ENCODE peak calls at places on chromosome 1, in four cellular contexts. F is uterus, X is tibial nerve, L is HCT116. Z is an unnamed sample.

GRCh38 chr1:116329524-116330341 is 43.3 kb upstream of the ATP1A1 start:
- DNase-seq in X (no peak), L (no peak), F (no peak), Z (no peak)

GRCh38 chr1:6424619-6425593 is at the start of gene ESPN:
- DNase-seq in L (no peak), X (no peak), F (no peak), Z (no peak)

GRCh38 chr1:87203890-87204289 is 124.8 kb upstream of the LMO4 start:
- DNase-seq in F (no peak), L (no peak), X (no peak), Z (no peak)

GRCh38 chr1:48725331-48725730 is 51.4 kb downstream of the BEND5 start:
- DNase-seq in L (no peak), F (no peak), X (no peak), Z (no peak)

GRCh38 chr1:11157867-11158266 is 31.3 kb upstream of the ANGPTL7 start:
- DNase-seq in L (no peak), F (peak), X (peak), Z (no peak)

GRCh38 chr1:94757931-94758330 is 62.2 kb upstream of the SLC44A3 start:
- DNase-seq in F (peak), L (no peak), X (no peak), Z (no peak)

GRCh38 chr1:160022330-160023310 is 9.2 kb downstream of the PIGM start:
- DNase-seq in F (no peak), L (no peak), X (no peak), Z (no peak)

GRCh38 chr1:202197670-202198359 is 4.2 kb downstream of the LGR6 start:
- DNase-seq in F (no peak), L (no peak), X (no peak), Z (no peak)

GRCh38 chr1:193313354-193314140 is 127.1 kb upstream of the B3GALT2 start:
- DNase-seq in F (no peak), X (no peak), L (no peak), Z (no peak)

GRCh38 chr1:185438936-185439335 is 121.9 kb upstream of the IVNS1ABP start:
- DNase-seq in X (no peak), L (no peak), F (no peak), Z (no peak)

GRCh38 chr1:194047921-194048320 is 861.5 kb upstream of the B3GALT2 start:
- DNase-seq in F (no peak), L (no peak), X (no peak), Z (no peak)

GRCh38 chr1:5947071-5947821 is 45.0 kb downstream of the NPHP4 start:
- DNase-seq in X (no peak), L (no peak), F (no peak), Z (no peak)

GRCh38 chr1:3026581-3027511 is 5.6 kb downstream of the ACTRT2 start:
- DNase-seq in L (no peak), F (no peak), X (no peak), Z (peak)

GRCh38 chr1:6672558-6672957 is 29.1 kb downstream of the DNAJC11 start:
- DNase-seq in L (no peak), F (no peak), X (no peak), Z (no peak)

GRCh38 chr1:38803647-38804046 is 55.9 kb downstream of the RRAGC start:
- DNase-seq in X (no peak), F (no peak), L (no peak), Z (no peak)

GRCh38 chr1:16260814-16261213 is 23.8 kb upstream of the CPLANE2 start:
- DNase-seq in L (no peak), F (no peak), X (no peak), Z (no peak)

GRCh38 chr1:205045146-205045545 is 2.1 kb downstream of the CNTN2 start:
- DNase-seq in X (no peak), L (no peak), F (no peak), Z (no peak)

GRCh38 chr1:209364716-209365115 is 218.8 kb upstream of the CAMK1G start:
- DNase-seq in X (no peak), F (no peak), L (no peak), Z (no peak)

GRCh38 chr1:155124503-155125463 is 2.9 kb upstream of the EFNA1 start:
- DNase-seq in L (no peak), X (no peak), F (no peak), Z (no peak)

GRCh38 chr1:31593770-31594632 is 17.7 kb downstream of the TINAGL1 start:
- DNase-seq in L (peak), F (peak), X (peak), Z (peak)

GRCh38 chr1:101438359-101438758 is 201.5 kb downstream of the S1PR1 start:
- DNase-seq in L (no peak), X (no peak), F (no peak), Z (no peak)

GRCh38 chr1:42173155-42173933 is 8.8 kb upstream of the GUCA2A start:
- DNase-seq in X (peak), L (no peak), F (peak), Z (peak)

GRCh38 chr1:94901841-94902240 is 25.1 kb downstream of the CNN3 start:
- DNase-seq in L (no peak), X (no peak), F (no peak), Z (no peak)

GRCh38 chr1:228013322-228014234 is 6.8 kb downstream of the WNT3A start:
- DNase-seq in F (peak), L (no peak), X (no peak), Z (peak)
- TF ChIP-seq POLR2A in F (no peak), L (no peak), X (no peak), Z (no peak)

DNA sequence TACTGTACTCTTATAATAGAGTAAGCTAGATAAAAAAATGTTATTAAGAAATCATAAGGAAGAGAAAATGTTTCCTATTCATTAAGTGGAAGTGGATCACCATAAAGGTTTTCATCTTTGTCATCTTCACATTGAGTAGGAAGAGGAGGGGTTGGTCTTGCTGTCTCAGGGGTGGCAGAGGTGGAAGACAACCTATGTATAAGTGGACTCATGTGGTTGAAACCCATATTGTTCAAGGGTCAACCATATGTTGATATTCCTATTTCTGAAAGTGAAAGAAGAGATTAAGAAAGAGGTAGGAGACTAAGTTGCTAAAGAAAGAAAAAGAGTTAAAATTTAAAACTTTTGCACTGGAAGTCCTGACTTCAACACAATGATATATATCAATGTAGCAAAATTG is 4.9 kb upstream of the ZP4 start:
- DNase-seq in L (no peak), X (no peak), F (no peak), Z (no peak)
- H3K4me3 ChIP-seq in L (no peak), X (no peak), F (no peak), Z (no peak)

DNA sequence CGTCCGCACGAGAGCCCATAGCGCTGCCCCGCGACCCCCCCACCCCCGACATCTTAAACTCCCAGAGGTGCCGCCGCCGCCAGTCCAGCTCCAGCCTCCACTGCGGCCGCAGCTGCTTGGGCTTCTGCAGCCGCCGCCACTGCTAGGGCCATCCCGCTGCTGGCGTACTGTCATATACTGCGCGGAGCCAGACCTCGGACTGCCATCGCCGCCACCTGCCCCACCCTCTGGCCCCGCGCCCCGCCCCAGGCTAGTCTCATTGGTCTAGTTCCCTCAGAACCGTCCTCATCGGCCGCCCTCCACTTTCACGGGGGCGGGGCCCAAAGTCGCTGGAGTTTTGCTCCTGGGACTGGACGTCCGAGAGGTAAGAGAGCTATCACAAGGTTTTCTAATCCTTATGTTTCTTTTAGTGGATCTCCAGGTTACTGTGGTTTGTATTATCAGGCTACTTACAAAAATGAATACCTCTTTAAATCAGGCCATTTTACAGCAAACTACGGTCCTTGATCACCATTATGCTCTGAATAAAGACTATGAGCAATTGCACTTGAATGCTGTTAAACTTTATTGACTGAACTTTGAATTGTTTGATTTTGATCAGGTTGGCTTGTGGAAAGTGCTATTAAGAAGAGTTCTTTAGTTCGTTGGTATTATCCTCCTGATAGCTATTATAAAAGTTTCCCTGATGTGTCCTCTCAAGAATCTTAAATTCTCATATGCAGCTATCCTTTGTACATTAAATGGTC is 2.8 kb upstream of the CD1D start:
- DNase-seq in F (peak), L (no peak), X (peak), Z (peak)
- TF ChIP-seq POLR2A in F (no peak), L (no peak), X (no peak), Z (no peak)

DNA sequence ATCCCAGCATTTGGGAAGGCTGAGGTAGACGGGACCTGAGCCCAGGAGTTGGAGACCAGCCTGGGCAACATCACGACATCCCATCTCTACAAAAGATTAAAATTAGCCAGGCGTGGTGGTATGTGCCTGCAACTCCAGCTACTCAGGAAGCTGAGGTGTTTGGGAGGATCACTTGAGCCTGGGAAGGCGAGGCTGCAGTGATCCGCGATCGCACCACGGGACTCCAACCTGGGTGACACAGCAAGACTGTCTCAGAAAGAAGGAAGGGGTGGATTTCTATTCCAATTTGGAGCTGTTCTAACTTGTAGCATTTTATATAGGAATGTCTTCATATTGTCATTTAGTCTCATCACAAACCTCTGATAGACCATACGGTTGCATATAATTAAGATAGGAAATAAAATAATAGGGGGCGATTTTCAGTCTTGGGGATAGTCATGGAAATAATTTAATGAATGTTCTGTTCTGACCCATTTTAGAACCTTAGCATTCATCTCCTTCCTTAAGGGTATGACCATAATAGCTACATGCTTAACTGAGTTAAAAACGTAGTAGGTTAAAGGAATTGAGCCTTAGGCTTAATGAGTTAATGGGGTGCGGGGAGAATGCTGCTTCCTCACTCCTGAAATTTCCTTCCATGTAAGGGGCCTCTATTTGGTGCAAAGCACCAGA is 93.1 kb downstream of the ADCY10 start:
- DNase-seq in F (no peak), X (no peak), L (no peak), Z (no peak)
- H3K4me3 ChIP-seq in F (no peak), X (no peak), L (no peak), Z (no peak)

GRCh38 chr1:23533288-23534130 is 2.5 kb upstream of the E2F2 start:
- DNase-seq in X (no peak), L (no peak), F (no peak), Z (no peak)

GRCh38 chr1:23529146-23530088 is 1.6 kb downstream of the E2F2 start:
- DNase-seq in L (no peak), X (no peak), F (no peak), Z (no peak)

GRCh38 chr1:23530089-23530749 is 814 bp downstream of the E2F2 start:
- DNase-seq in L (no peak), X (no peak), F (no peak), Z (no peak)

GRCh38 chr1:23531695-23532094 is 662 bp upstream of the E2F2 start:
- DNase-seq in L (no peak), X (no peak), F (no peak), Z (no peak)

GRCh38 chr1:23530750-23531651 is at the start of gene E2F2:
- DNase-seq in F (peak), X (peak), L (peak), Z (peak)
- TF ChIP-seq POLR2A in F (no peak), X (no peak), L (peak), Z (no peak)

GRCh38 chr1:36159614-36160387 is 3.8 kb downstream of the MAP7D1 start:
- DNase-seq in L (no peak), X (no peak), F (no peak), Z (no peak)
- H3K4me3 ChIP-seq in L (no peak), X (no peak), F (no peak), Z (peak)

DNA sequence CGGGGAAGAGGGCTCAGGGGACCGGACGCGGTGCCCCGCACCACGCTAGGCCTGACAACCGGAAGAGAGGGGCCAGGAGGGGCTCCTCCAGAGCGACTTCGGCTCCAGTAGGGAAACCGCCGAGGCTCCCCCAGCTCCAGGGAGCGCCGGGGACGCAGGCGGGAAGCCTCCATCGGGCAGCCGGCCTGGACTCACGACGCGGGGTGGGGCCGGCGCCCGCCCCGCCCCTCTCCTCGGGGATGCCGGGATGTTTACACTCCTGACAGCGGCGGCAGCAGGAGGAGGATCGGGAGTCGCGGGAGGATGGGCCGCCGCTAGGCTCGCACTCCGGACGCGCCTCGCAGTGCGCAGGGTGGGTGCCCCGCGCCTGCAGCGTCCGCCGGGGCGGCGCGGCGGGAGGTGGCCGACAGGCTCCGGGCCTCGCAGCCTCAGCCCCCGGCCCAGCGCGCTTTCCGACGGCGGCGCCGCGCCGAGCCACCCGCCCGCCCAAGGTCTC is at the start of gene NEK7:
- DNase-seq in L (peak), X (peak), F (peak), Z (peak)
- TF ChIP-seq POLR2A in L (peak), X (peak), F (peak), Z (no peak)

Z was measured in spleen.